ENCODE peak calls at places on chromosomes 16 and 17, in seven cellular contexts. L is lung; Z is effector memory CD4-positive, alpha-beta T cell; K is A673; S is heart right ventricle; W is hepatocyte; G is HCT116. M is an unnamed sample. For H3K4me1, the result is how much of the 10 kb centered on the place peaks cover.

GRCh38 chr16:8848939-8849391 is 19.8 kb downstream of the CARHSP1 start:
- DNase-seq in L (no peak), Z (no peak), K (peak), S (peak), W (no peak), G (no peak), M (peak)

GRCh38 chr16:9135797-9136196 is 44.4 kb downstream of the HAPSTR1 start:
- DNase-seq in L (no peak), Z (no peak), K (no peak), S (no peak), W (no peak), G (no peak), M (no peak)

GRCh38 chr16:29663020-29663828 is at the start of gene SPN:
- DNase-seq in L (no peak), Z (peak), K (no peak), S (no peak), W (no peak), G (no peak), M (no peak)

GRCh38 chr17:82257473-82257872 is 16.0 kb downstream of the CSNK1D start:
- DNase-seq in L (no peak), Z (peak), K (no peak), S (no peak), W (peak), G (no peak), M (no peak)

GRCh38 chr17:37643829-37644228 is 583 bp upstream of the DDX52 start:
- DNase-seq in L (no peak), Z (no peak), K (no peak), S (no peak), W (peak), G (no peak), M (peak)

GRCh38 chr17:62757518-62757951 is 50.6 kb downstream of the MARCHF10 start:
- DNase-seq in L (no peak), Z (no peak), K (no peak), S (no peak), W (no peak), G (no peak), M (no peak)

GRCh38 chr16:67959520-67959919 is 8.9 kb downstream of the SLC12A4 start:
- DNase-seq in L (peak), Z (no peak), K (no peak), S (peak), W (no peak), G (no peak), M (peak)

GRCh38 chr16:77190478-77191258 is at the start of gene MON1B:
- DNase-seq in L (peak), Z (peak), K (peak), S (peak), W (peak), G (peak), M (peak)

GRCh38 chr16:27441276-27441675 is 39.3 kb downstream of the IL21R start:
- DNase-seq in L (no peak), Z (no peak), K (no peak), S (no peak), W (no peak), G (no peak), M (no peak)

GRCh38 chr17:56009795-56010715 is 143.2 kb upstream of the ANKFN1 start:
- DNase-seq in L (no peak), Z (no peak), K (no peak), S (no peak), W (no peak), G (no peak), M (peak)

GRCh38 chr17:57554826-57555635 is 190.1 kb downstream of the CCDC182 start:
- DNase-seq in L (no peak), Z (no peak), K (peak), S (no peak), W (no peak), G (no peak), M (no peak)

GRCh38 chr17:45243750-45244149 is 18.1 kb downstream of the SPATA32 start:
- DNase-seq in L (no peak), Z (no peak), K (no peak), S (no peak), W (no peak), G (no peak), M (no peak)

GRCh38 chr17:1060991-1061390 is 64.1 kb downstream of the TIMM22 start:
- DNase-seq in L (peak), Z (no peak), K (no peak), S (no peak), W (peak), G (peak), M (peak)

GRCh38 chr17:50301891-50302584 is 27.8 kb downstream of the TMEM92 start:
- DNase-seq in L (no peak), Z (no peak), K (no peak), S (no peak), W (no peak), G (no peak), M (no peak)

GRCh38 chr17:50865060-50865867 is 890 bp downstream of the TOB1 start:
- DNase-seq in L (peak), Z (peak), K (peak), S (peak), W (peak), G (peak), M (peak)

GRCh38 chr17:42774066-42774750 is 959 bp downstream of the VPS25 start:
- DNase-seq in L (no peak), Z (no peak), K (no peak), S (no peak), W (no peak), G (no peak), M (peak)

GRCh38 chr16:89344314-89344828 is 126.9 kb downstream of the ZNF778 start:
- DNase-seq in L (no peak), Z (no peak), K (no peak), S (no peak), W (no peak), G (no peak), M (no peak)
- H3K4me1 ChIP-seq in L (under half), Z (under half), K (under half), S (half or more), W (under half), G (under half), M (under half)

DNA sequence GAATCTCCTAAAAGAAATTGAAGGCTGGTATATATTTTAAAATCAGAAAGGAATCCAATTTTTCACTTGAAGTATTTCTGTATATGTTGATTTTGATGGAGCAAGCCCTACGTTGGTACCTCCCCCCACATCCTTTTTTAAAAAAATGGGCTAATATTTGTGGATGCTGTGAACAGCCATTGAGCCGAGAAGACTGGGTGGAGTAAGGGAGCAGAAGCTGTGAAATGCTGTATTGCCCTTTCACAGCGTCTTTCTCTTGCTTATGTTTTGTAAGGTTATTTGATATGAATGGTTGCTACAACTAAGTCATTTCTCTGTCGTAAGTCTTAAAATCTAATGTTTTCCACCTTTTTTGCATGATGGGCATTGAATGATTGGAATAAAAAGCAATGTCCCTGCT is 2.3 kb downstream of the PAFAH1B1 start:
- DNase-seq in L (no peak), Z (no peak), K (no peak), S (no peak), W (no peak), G (no peak), M (peak)
- H3K4me1 ChIP-seq in L (under half), Z (under half), K (under half), S (half or more), W (under half), G (under half), M (under half)

GRCh38 chr17:40024901-40025300 is 9.7 kb downstream of the CSF3 start:
- DNase-seq in L (no peak), Z (no peak), K (no peak), S (no peak), W (no peak), G (no peak), M (no peak)

GRCh38 chr17:40021471-40021961 is 6.3 kb downstream of the CSF3 start:
- DNase-seq in L (no peak), Z (no peak), K (no peak), S (no peak), W (no peak), G (no peak), M (peak)

GRCh38 chr17:40022497-40022896 is 7.3 kb downstream of the CSF3 start:
- DNase-seq in L (no peak), Z (no peak), K (no peak), S (no peak), W (no peak), G (no peak), M (no peak)

GRCh38 chr17:40023590-40024292 is 8.5 kb downstream of the CSF3 start:
- DNase-seq in L (peak), Z (no peak), K (no peak), S (peak), W (peak), G (no peak), M (peak)

DNA sequence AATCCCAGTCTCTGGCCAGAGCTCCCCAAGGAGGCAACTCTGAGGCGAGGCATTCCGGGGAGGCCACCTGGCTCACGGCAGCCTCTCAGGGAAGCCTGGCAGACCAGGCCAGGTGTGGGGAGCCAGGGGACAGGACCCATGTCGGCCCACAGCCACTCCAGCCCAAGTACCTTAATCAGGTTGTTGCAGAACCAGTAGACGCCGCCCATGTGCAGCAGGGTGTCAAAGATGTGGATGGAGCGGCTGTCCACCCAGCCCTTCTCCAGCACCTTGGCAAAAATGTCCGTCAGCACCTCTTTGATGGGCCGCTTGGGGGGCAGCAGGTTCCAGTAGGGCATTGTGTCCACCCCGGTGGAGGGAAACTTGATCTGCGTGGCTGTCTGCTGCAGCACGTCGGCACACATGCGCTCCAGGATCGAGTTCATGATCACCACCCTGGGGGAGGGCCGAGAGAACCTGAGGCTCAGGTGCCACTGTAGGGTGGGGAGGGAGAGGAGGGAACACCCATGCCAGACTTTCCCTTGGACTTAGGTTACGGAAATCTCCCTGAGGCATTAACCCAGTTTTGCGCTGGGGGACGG is 7.8 kb downstream of the CSF3 start:
- DNase-seq in L (no peak), Z (no peak), K (no peak), S (no peak), W (peak), G (no peak), M (no peak)
- H3K4me1 ChIP-seq in L (under half), Z (under half), K (under half), S (under half), W (under half), G (under half), M (under half)

GRCh38 chr16:87484487-87485331 is 8.1 kb downstream of the ZCCHC14 start:
- DNase-seq in L (no peak), Z (no peak), K (no peak), S (no peak), W (no peak), G (no peak), M (no peak)

GRCh38 chr16:87489434-87490045 is 3.3 kb downstream of the ZCCHC14 start:
- DNase-seq in L (no peak), Z (no peak), K (no peak), S (no peak), W (no peak), G (no peak), M (no peak)

GRCh38 chr16:87483481-87483880 is 9.3 kb downstream of the ZCCHC14 start:
- DNase-seq in L (no peak), Z (no peak), K (no peak), S (no peak), W (no peak), G (no peak), M (no peak)

GRCh38 chr16:87487361-87487924 is 5.4 kb downstream of the ZCCHC14 start:
- DNase-seq in L (peak), Z (no peak), K (no peak), S (no peak), W (peak), G (peak), M (no peak)

GRCh38 chr16:87486282-87486681 is 6.5 kb downstream of the ZCCHC14 start:
- DNase-seq in L (no peak), Z (no peak), K (no peak), S (no peak), W (no peak), G (no peak), M (no peak)
- H3K4me1 ChIP-seq in L (under half), Z (under half), K (under half), S (half or more), W (half or more), G (under half), M (half or more)

DNA sequence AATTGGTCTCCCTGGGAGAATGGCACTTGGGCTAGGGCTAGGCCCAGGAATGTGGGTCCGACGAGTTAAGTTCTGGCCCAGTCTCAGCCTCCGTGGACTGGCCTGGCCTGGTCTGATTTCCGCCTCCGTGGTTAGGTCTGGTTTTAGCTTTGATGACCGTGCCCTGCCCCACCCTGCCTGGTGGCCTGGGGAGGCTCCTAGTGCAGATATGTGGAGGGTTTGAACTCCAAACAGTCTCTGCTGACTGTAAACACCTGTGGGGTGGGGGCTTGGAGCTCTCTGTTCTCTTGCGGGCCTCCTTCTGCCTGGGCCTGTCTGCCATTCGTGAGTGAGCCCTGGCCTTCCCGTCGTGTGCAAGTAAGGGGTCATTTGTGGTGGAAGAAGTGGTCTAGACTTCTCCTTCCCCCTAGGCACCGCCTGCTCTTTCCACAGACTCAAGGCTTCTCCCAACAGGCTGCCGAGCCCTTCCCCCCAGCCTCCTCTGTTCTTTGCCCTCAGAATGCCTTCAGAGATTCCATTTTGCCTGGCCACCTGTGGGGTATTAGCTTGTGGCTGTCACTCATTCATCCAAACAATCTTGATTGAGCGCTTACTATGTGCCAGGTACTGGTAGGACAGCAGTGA is 1.5 kb downstream of the ATP6V0C start:
- DNase-seq in L (peak), Z (no peak), K (no peak), S (peak), W (no peak), G (no peak), M (peak)
- H3K4me1 ChIP-seq in L (under half), Z (half or more), K (under half), S (half or more), W (under half), G (half or more), M (half or more)

GRCh38 chr17:77088455-77089117 is 52.2 kb upstream of the SEC14L1 start:
- DNase-seq in L (peak), Z (peak), K (peak), S (peak), W (peak), G (peak), M (peak)
- H3K4me1 ChIP-seq in L (under half), Z (under half), K (under half), S (under half), W (under half), G (under half), M (under half)

GRCh38 chr16:85027349-85027967 is at the start of gene KIAA0513:
- DNase-seq in L (peak), Z (peak), K (peak), S (peak), W (peak), G (peak), M (peak)
- H3K4me1 ChIP-seq in L (under half), Z (under half), K (under half), S (under half), W (under half), G (under half), M (under half)

GRCh38 chr16:89297870-89298545 is 80.5 kb downstream of the ZNF778 start:
- DNase-seq in L (no peak), Z (no peak), K (no peak), S (no peak), W (no peak), G (no peak), M (no peak)

GRCh38 chr16:89298826-89299225 is 81.3 kb downstream of the ZNF778 start:
- DNase-seq in L (no peak), Z (no peak), K (no peak), S (no peak), W (no peak), G (no peak), M (no peak)

GRCh38 chr16:89295915-89296314 is 78.4 kb downstream of the ZNF778 start:
- DNase-seq in L (no peak), Z (no peak), K (no peak), S (no peak), W (no peak), G (no peak), M (no peak)

GRCh38 chr16:89295071-89295900 is 77.8 kb downstream of the ZNF778 start:
- DNase-seq in L (no peak), Z (no peak), K (no peak), S (no peak), W (no peak), G (no peak), M (no peak)

GRCh38 chr16:89297156-89297869 is 79.8 kb downstream of the ZNF778 start:
- DNase-seq in L (no peak), Z (no peak), K (no peak), S (no peak), W (no peak), G (no peak), M (no peak)
- H3K4me1 ChIP-seq in L (under half), Z (under half), K (under half), S (under half), W (under half), G (under half), M (under half)

DNA sequence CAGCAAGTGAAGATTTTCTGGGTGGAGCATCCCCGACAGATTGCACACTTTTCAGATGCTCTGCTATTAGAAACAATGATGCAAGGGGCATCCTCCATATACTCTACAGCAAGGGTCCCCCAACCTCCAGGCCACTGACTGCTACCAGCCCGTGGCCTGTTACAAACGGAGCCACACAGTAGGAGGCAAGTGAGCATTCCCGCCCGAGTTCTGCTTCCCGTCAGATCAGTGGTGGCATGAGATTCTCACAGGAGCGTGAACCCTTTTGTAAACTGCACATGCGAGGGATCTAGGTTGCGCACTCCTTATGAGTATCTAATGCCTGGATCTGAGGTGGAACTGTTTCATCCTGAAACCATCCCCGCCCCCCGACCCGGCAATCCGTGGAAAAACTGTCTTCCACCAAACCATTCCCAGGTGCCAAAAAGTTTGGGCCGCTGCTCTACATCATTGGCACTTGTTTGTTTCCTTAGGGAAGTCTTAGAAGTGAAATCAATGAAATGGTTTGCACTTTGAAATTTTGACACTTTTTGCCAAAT is 4.6 kb downstream of the FAHD1 start:
- DNase-seq in L (no peak), Z (no peak), K (no peak), S (no peak), W (no peak), G (no peak), M (no peak)
- H3K4me1 ChIP-seq in L (under half), Z (under half), K (under half), S (under half), W (under half), G (under half), M (under half)

GRCh38 chr17:79991140-79991923 is 44.3 kb downstream of the TBC1D16 start:
- DNase-seq in L (peak), Z (peak), K (peak), S (peak), W (peak), G (peak), M (peak)
- H3K4me1 ChIP-seq in L (under half), Z (under half), K (under half), S (half or more), W (half or more), G (half or more), M (half or more)

M was measured in adipocyte.